ENCODE peak calls at places on chromosomes 7 and 10, in four cellular contexts. J is mammary epithelial cell, O is small intestine, T is pancreas. L is an unnamed sample.

GRCh38 chr7:455110-455928 is 64.3 kb downstream of the PDGFA start:
- DNase-seq in T (peak; percentile 80), J (peak; percentile 27), O (no peak), L (peak; percentile 96)

GRCh38 chr7:148615085-148615750 is 24.7 kb downstream of the C7orf33 start:
- DNase-seq in T (no peak), O (no peak), J (no peak), L (no peak)

GRCh38 chr10:77594171-77594783 is 43.3 kb downstream of the KCNMA1 start:
- DNase-seq in O (no peak), T (no peak), J (no peak), L (no peak)

GRCh38 chr10:8719971-8720370 is 665.5 kb downstream of the GATA3 start:
- DNase-seq in J (no peak), O (no peak), T (no peak), L (no peak)

GRCh38 chr7:149717481-149717880 is 55.9 kb downstream of the ZNF467 start:
- DNase-seq in O (no peak), J (no peak), T (no peak), L (no peak)

GRCh38 chr10:121027390-121027789 is 176.2 kb downstream of the WDR11 start:
- DNase-seq in T (no peak), J (no peak), O (no peak), L (no peak)

GRCh38 chr10:119350529-119351001 is 143.2 kb downstream of the GRK5 start:
- DNase-seq in O (no peak), J (no peak), T (no peak), L (no peak)

GRCh38 chr7:38020134-38020533 is 99.7 kb downstream of the EPDR1 start:
- DNase-seq in J (no peak), O (no peak), T (no peak), L (no peak)

GRCh38 chr10:73779539-73780197 is 2.2 kb upstream of the CHCHD1 start:
- DNase-seq in J (no peak), T (no peak), O (no peak), L (peak; percentile 48)

GRCh38 chr7:114081606-114082425 is 163.0 kb upstream of the PPP1R3A start:
- DNase-seq in J (peak; percentile 36), T (no peak), O (peak; percentile 74), L (peak; percentile 73)

GRCh38 chr10:48289652-48290238 is 15.2 kb upstream of the FRMPD2 start:
- DNase-seq in T (peak; percentile 74), J (peak; percentile 26), O (peak; percentile 42), L (no peak)

GRCh38 chr7:134605978-134606923 is 40.4 kb upstream of the BPGM start:
- DNase-seq in J (no peak), T (peak; percentile 66), O (peak; percentile 74), L (peak; percentile 47)

DNA sequence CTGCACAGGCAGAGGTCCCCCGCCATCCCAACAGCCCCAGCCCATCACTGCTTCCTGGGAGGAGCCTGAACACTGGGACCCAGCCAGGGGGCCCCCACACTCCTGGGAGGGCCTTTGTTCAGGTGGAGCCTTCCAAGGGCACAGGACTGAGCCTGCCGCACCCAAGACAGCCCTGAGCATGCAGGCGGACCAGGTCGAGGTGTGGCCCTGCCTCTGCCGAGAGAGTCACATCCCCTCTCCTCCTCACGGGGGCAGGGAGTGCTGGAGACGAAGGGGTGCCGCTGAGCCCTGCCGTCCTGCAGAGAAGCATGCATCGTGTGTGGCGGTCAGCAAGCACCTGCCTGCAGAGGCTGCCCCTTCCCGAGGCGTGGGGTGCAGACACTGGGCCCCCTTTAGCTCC is 7.3 kb upstream of the MAFK start:
- DNase-seq in J (no peak), O (peak; percentile 95), T (no peak), L (no peak)
- H3K4me1 ChIP-seq in J (peaks cover 12% of the 10 kb centered on the region), O (no peaks in the 10 kb centered on the region), T (no peaks in the 10 kb centered on the region), L (peaks cover 3% of the 10 kb centered on the region)

DNA sequence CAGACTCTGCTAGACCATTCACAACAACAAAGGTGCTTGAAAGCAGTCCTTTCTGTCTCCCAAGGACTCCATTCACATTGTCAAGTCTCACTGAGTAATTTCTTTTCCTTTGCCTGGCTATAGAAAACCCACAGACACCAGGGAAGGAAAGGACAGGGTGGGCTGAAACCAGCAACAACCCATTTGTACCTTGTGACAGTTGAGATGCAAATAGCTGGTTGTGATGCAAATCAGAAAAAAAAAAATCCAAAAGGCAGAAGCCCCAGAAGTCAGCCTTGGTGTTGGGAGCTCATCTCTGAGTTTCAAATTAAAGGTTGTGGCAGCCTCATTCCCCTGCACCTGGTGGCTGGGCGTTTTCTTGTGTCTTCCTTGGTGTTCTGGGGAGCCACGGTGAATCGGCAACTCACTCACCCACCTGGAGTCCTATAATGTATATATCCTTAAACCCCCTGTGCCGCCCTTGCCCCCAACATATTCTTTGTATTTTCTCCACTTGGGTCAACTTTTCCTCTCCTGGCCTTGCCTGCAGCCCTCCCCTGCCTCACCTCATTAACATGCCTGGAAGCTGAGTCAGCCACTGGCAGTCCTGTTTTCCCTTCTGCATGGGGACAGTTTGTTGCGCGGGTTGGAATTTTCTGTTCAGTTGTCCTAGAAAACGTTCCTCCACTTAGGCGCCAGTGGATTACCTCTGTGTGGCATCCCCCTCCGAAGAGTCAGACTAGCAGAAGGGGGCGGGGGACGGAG is 97.6 kb downstream of the C10orf105 start:
- DNase-seq in O (peak; percentile 60), T (no peak), J (peak; percentile 17), L (peak; percentile 82)
- H3K4me1 ChIP-seq in O (peaks cover 5% of the 10 kb centered on the region), T (no peaks in the 10 kb centered on the region), J (peaks cover 7% of the 10 kb centered on the region), L (peaks cover 3% of the 10 kb centered on the region)

DNA sequence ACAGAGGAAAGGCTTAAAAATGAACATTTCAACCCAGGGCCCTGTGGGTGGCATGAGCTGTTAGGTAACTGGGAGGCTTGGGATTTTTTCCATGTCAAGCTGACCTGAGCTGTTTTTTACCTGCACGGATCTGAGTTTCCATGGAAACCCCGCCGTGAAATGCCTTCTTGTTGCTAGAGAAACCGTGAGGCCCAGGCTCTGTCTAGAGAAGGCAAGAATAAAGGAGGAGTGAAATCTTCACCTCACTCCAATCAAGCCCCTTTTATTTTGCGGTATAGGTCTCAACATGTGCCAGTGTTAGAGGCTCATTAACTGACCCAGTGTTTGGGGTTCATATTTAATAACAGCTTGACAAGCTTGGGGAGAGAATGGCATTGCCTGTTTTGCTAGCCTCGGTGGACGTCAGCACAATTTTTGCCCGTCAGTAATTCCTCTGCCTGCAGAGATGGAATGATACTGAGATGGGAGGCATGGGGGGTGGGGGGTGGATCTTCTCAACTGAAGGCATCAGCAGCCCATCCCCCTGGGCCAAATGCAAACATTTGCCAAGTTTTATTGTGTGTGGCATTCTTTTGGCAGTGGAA is 48.9 kb upstream of the PDCD4 start:
- DNase-seq in T (no peak), O (no peak), J (no peak), L (no peak)
- H3K4me1 ChIP-seq in T (peaks cover 58% of the 10 kb centered on the region), O (peaks cover 12% of the 10 kb centered on the region), J (peaks cover 2% of the 10 kb centered on the region), L (peaks cover 12% of the 10 kb centered on the region)

GRCh38 chr10:14585287-14586193 is 189.2 kb downstream of the FAM107B start:
- DNase-seq in J (peak; percentile 45), O (no peak), T (no peak), L (no peak)
- H3K4me1 ChIP-seq in J (peaks cover 4% of the 10 kb centered on the region), O (peaks cover 32% of the 10 kb centered on the region), T (peaks cover 44% of the 10 kb centered on the region), L (peaks cover 16% of the 10 kb centered on the region)

GRCh38 chr7:6436385-6436685 is 11.4 kb downstream of the DAGLB start:
- DNase-seq in O (no peak), T (no peak), J (no peak), L (peak; percentile 3)
- H3K4me1 ChIP-seq in O (no peaks in the 10 kb centered on the region), T (no peaks in the 10 kb centered on the region), J (peaks cover 11% of the 10 kb centered on the region), L (peaks cover 2% of the 10 kb centered on the region)

DNA sequence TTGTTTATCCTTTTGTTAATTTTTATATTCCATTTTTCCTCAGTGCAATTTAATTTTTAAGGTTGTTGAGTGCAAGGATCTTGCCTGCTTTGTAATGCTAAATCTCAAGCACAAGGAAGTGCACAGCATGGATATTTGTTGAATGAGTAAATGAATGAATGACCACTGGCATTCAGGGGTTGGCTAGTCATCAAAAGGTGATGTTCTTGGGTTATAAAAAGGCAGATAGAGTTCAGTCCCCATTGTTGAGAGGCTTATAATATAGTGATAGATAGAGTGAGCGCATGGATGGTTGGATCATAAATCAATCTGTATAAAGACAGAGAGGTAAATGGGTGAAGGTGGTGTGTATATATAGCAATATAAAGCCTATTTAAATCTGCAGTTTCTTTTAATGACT is 193.2 kb upstream of the KLF6 start:
- DNase-seq in O (no peak), J (peak; percentile 59), T (no peak), L (peak; percentile 68)
- H3K4me1 ChIP-seq in O (no peaks in the 10 kb centered on the region), J (peaks cover 16% of the 10 kb centered on the region), T (no peaks in the 10 kb centered on the region), L (peaks cover 8% of the 10 kb centered on the region)

DNA sequence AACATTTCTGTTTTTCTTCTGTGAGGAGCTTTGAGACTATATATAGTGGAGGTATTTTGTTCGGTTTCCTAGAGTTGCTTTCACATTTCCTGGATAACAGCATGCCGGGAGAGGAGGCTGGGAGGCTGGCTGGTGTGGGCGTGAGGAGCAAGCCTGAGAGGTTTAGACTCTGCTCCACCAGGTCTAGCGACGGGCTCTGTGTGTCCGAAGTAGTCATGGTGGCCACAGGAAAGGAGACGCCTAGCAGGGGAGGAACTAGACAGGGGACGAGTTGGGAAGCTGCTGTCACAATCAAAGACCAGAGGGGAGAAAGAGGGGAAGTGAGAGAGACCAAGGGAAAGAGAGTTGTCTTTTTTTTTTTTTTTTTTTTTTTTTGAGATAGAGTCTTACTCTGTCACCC is 19.6 kb downstream of the PTPRE start:
- DNase-seq in T (no peak), O (no peak), J (no peak), L (no peak)
- H3K4me1 ChIP-seq in T (no peaks in the 10 kb centered on the region), O (peaks cover 10% of the 10 kb centered on the region), J (peaks cover 20% of the 10 kb centered on the region), L (peaks cover 29% of the 10 kb centered on the region)

GRCh38 chr7:42931447-42931833 is 534 bp downstream of the PSMA2 start:
- DNase-seq in O (no peak), T (no peak), J (no peak), L (no peak)

GRCh38 chr7:42932861-42933591 is 850 bp downstream of the MRPL32 start:
- DNase-seq in J (no peak), O (no peak), T (no peak), L (no peak)

GRCh38 chr7:42930889-42931288 is 1.1 kb downstream of the PSMA2 start:
- DNase-seq in J (no peak), T (no peak), O (peak; percentile 47), L (no peak)

GRCh38 chr7:42929449-42929848 is 2.5 kb downstream of the PSMA2 start:
- DNase-seq in T (no peak), O (no peak), J (no peak), L (no peak)

GRCh38 chr7:42931834-42932651 is at the start of the genes MRPL32 and PSMA2:
- DNase-seq in T (peak; percentile 91), J (peak; percentile 97), O (peak; percentile 99), L (peak; percentile 95)
- H3K4me1 ChIP-seq in T (peaks cover 16% of the 10 kb centered on the region), J (peaks cover 29% of the 10 kb centered on the region), O (peaks cover 21% of the 10 kb centered on the region), L (peaks cover 21% of the 10 kb centered on the region)